ENCODE peak calls at places on chromosomes 4 and X, in six cellular contexts. One of them, this sample, is unnamed.

GRCh38 chrX:9241427-9241826 is 207.5 kb upstream of the FAM9B start:
- DNase-seq in Peyer's patch: no peak
- DNase-seq in neural crest cell: no peak
- DNase-seq in lung: no peak
- DNase-seq in osteocyte: no peak
- DNase-seq in ascending aorta: no peak
- DNase-seq in this sample: no peak

GRCh38 chr4:141413366-141413765 is 192.7 kb downstream of the ZNF330 start:
- DNase-seq in lung: no peak
- DNase-seq in ascending aorta: no peak
- DNase-seq in Peyer's patch: no peak
- DNase-seq in osteocyte: no peak
- DNase-seq in neural crest cell: no peak
- DNase-seq in this sample: no peak

GRCh38 chrX:9992724-9993123 is 25.6 kb downstream of the CLDN34 start:
- DNase-seq in osteocyte: no peak
- DNase-seq in ascending aorta: no peak
- DNase-seq in Peyer's patch: no peak
- DNase-seq in neural crest cell: no peak
- DNase-seq in lung: no peak
- DNase-seq in this sample: no peak

GRCh38 chrX:1392376-1393130 is 640 bp upstream of the SLC25A6 start:
- DNase-seq in lung: peak; percentile 74
- DNase-seq in osteocyte: peak; percentile 92
- DNase-seq in ascending aorta: no peak
- DNase-seq in neural crest cell: peak; percentile 43
- DNase-seq in Peyer's patch: no peak
- DNase-seq in this sample: peak; percentile 23

GRCh38 chrX:11543249-11543648 is 122.5 kb downstream of the ARHGAP6 start:
- DNase-seq in osteocyte: no peak
- DNase-seq in neural crest cell: no peak
- DNase-seq in lung: no peak
- DNase-seq in Peyer's patch: no peak
- DNase-seq in ascending aorta: no peak
- DNase-seq in this sample: no peak

GRCh38 chrX:133645977-133646750 is 230.9 kb upstream of the GPC4 start:
- DNase-seq in neural crest cell: no peak
- DNase-seq in osteocyte: no peak
- DNase-seq in lung: no peak
- DNase-seq in ascending aorta: no peak
- DNase-seq in Peyer's patch: no peak
- DNase-seq in this sample: peak; percentile 37

GRCh38 chrX:17679261-17679660 is 58.0 kb upstream of the SCML1 start:
- DNase-seq in osteocyte: no peak
- DNase-seq in neural crest cell: no peak
- DNase-seq in ascending aorta: no peak
- DNase-seq in Peyer's patch: no peak
- DNase-seq in lung: no peak
- DNase-seq in this sample: no peak

GRCh38 chr4:13920111-13920875 is 292.8 kb upstream of the BOD1L1 start:
- DNase-seq in neural crest cell: no peak
- DNase-seq in ascending aorta: no peak
- DNase-seq in lung: no peak
- DNase-seq in Peyer's patch: no peak
- DNase-seq in osteocyte: no peak
- DNase-seq in this sample: no peak

GRCh38 chrX:154327026-154327820 is 31.6 kb downstream of the TKTL1 start:
- DNase-seq in ascending aorta: no peak
- DNase-seq in lung: no peak
- DNase-seq in osteocyte: no peak
- DNase-seq in Peyer's patch: peak; percentile 39
- DNase-seq in neural crest cell: no peak
- DNase-seq in this sample: no peak

GRCh38 chr4:114208747-114209146 is 229.3 kb upstream of the ARSJ start:
- DNase-seq in osteocyte: no peak
- DNase-seq in lung: no peak
- DNase-seq in neural crest cell: no peak
- DNase-seq in Peyer's patch: no peak
- DNase-seq in ascending aorta: no peak
- DNase-seq in this sample: peak; percentile 0

GRCh38 chr4:2364654-2365053 is 53.8 kb downstream of the ZFYVE28 start:
- DNase-seq in ascending aorta: no peak
- DNase-seq in neural crest cell: no peak
- DNase-seq in Peyer's patch: peak; percentile 43
- DNase-seq in osteocyte: no peak
- DNase-seq in lung: no peak
- DNase-seq in this sample: peak; percentile 27

GRCh38 chr4:144360394-144360793 is 219.9 kb upstream of the GYPA start:
- DNase-seq in neural crest cell: no peak
- DNase-seq in osteocyte: no peak
- DNase-seq in Peyer's patch: no peak
- DNase-seq in ascending aorta: no peak
- DNase-seq in lung: no peak
- DNase-seq in this sample: no peak

GRCh38 chrX:45696762-45697161 is 496.1 kb upstream of the DIPK2B start:
- DNase-seq in lung: no peak
- DNase-seq in ascending aorta: no peak
- DNase-seq in neural crest cell: no peak
- DNase-seq in osteocyte: no peak
- DNase-seq in Peyer's patch: no peak
- DNase-seq in this sample: no peak

GRCh38 chr4:111678466-111678865 is 466.8 kb upstream of the FAM241A start:
- DNase-seq in neural crest cell: no peak
- DNase-seq in Peyer's patch: no peak
- DNase-seq in lung: no peak
- DNase-seq in ascending aorta: no peak
- DNase-seq in osteocyte: no peak
- DNase-seq in this sample: peak; percentile 83

GRCh38 chrX:25019707-25020390 is 4.1 kb upstream of the ARX start:
- DNase-seq in lung: no peak
- DNase-seq in ascending aorta: no peak
- DNase-seq in osteocyte: no peak
- DNase-seq in neural crest cell: no peak
- DNase-seq in Peyer's patch: no peak
- DNase-seq in this sample: no peak

GRCh38 chr4:155666701-155667537 is at the start of gene GUCY1A1:
- DNase-seq in osteocyte: peak; percentile 83
- DNase-seq in ascending aorta: no peak
- DNase-seq in neural crest cell: peak; percentile 20
- DNase-seq in Peyer's patch: no peak
- DNase-seq in lung: peak; percentile 64
- DNase-seq in this sample: no peak

GRCh38 chr4:59727745-59728144 is 1472.4 kb upstream of the ADGRL3 start:
- DNase-seq in Peyer's patch: no peak
- DNase-seq in ascending aorta: no peak
- DNase-seq in lung: no peak
- DNase-seq in neural crest cell: no peak
- DNase-seq in osteocyte: no peak
- DNase-seq in this sample: no peak

GRCh38 chrX:50881028-50881427 is 29.5 kb upstream of the BMP15 start:
- DNase-seq in lung: no peak
- DNase-seq in Peyer's patch: no peak
- DNase-seq in osteocyte: no peak
- DNase-seq in neural crest cell: no peak
- DNase-seq in ascending aorta: no peak
- DNase-seq in this sample: no peak

GRCh38 chr4:6701371-6701770 is 7.7 kb downstream of the S100P start:
- DNase-seq in lung: no peak
- DNase-seq in Peyer's patch: no peak
- DNase-seq in ascending aorta: no peak
- DNase-seq in neural crest cell: no peak
- DNase-seq in osteocyte: no peak
- DNase-seq in this sample: no peak

GRCh38 chr4:146852365-146852764 is 93.3 kb downstream of the TTC29 start:
- DNase-seq in Peyer's patch: no peak
- DNase-seq in lung: no peak
- DNase-seq in osteocyte: no peak
- DNase-seq in ascending aorta: no peak
- DNase-seq in neural crest cell: no peak
- DNase-seq in this sample: no peak

GRCh38 chr4:3217266-3217665 is 31.7 kb upstream of the MSANTD1 start:
- DNase-seq in neural crest cell: no peak
- DNase-seq in ascending aorta: no peak
- DNase-seq in Peyer's patch: no peak
- DNase-seq in osteocyte: no peak
- DNase-seq in lung: no peak
- DNase-seq in this sample: no peak

GRCh38 chr4:47010347-47011188 is 17.2 kb upstream of the GABRA4 start:
- DNase-seq in ascending aorta: no peak
- DNase-seq in neural crest cell: no peak
- DNase-seq in osteocyte: no peak
- DNase-seq in Peyer's patch: no peak
- DNase-seq in lung: no peak
- DNase-seq in this sample: no peak

GRCh38 chr4:124783847-124784246 is 71.3 kb upstream of the ANKRD50 start:
- DNase-seq in osteocyte: no peak
- DNase-seq in ascending aorta: no peak
- DNase-seq in neural crest cell: no peak
- DNase-seq in lung: no peak
- DNase-seq in Peyer's patch: no peak
- DNase-seq in this sample: no peak

GRCh38 chr4:126209117-126209516 is 894.4 kb downstream of the FAT4 start:
- DNase-seq in lung: no peak
- DNase-seq in neural crest cell: no peak
- DNase-seq in osteocyte: no peak
- DNase-seq in Peyer's patch: no peak
- DNase-seq in ascending aorta: no peak
- DNase-seq in this sample: no peak

GRCh38 chr4:7206856-7207567 is 14.7 kb downstream of the SORCS2 start:
- DNase-seq in lung: peak; percentile 69
- DNase-seq in Peyer's patch: peak; percentile 24
- DNase-seq in ascending aorta: peak; percentile 51
- DNase-seq in neural crest cell: no peak
- DNase-seq in osteocyte: peak; percentile 91
- DNase-seq in this sample: peak; percentile 62

DNA sequence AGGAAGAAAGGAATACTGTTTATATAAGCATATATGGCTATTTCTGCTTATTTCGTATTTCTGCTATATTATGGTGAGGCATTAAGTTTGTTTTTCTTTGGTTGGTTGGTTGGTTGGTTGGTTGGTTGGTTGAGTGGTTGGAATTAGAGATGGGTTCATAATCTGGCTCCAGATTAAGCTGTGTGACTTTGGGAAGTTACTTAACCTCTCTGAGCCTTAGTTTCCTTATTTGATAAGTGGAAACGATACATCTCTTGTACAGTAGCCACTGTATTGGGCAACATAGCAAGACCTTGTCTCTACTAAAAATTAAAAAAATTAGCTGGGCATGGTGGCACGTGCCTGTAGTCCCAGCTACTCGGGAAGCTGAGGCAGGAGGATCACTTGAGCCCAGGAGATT is 46.1 kb upstream of the CEP135 start:
- DNase-seq in osteocyte: no peak
- DNase-seq in lung: no peak
- DNase-seq in ascending aorta: no peak
- DNase-seq in neural crest cell: no peak
- DNase-seq in Peyer's patch: no peak
- DNase-seq in this sample: no peak
- TF ChIP-seq CTCF in osteocyte: no peak
- TF ChIP-seq CTCF in lung: no peak
- TF ChIP-seq CTCF in ascending aorta: no peak
- TF ChIP-seq CTCF in neural crest cell: no peak
- TF ChIP-seq CTCF in Peyer's patch: no peak
- TF ChIP-seq CTCF in this sample: no peak

GRCh38 chrX:152926279-152926678 is 28.4 kb downstream of the ZNF185 start:
- DNase-seq in ascending aorta: no peak
- DNase-seq in neural crest cell: peak; percentile 41
- DNase-seq in lung: no peak
- DNase-seq in osteocyte: no peak
- DNase-seq in Peyer's patch: peak; percentile 21
- DNase-seq in this sample: peak; percentile 35
- TF ChIP-seq CTCF in ascending aorta: peak; percentile 17
- TF ChIP-seq CTCF in neural crest cell: peak; percentile 55
- TF ChIP-seq CTCF in lung: no peak
- TF ChIP-seq CTCF in osteocyte: peak; percentile 59
- TF ChIP-seq CTCF in Peyer's patch: peak; percentile 28
- TF ChIP-seq CTCF in this sample: peak; percentile 43

GRCh38 chrX:150405576-150405975 is 42.5 kb downstream of the MAMLD1 start:
- DNase-seq in neural crest cell: no peak
- DNase-seq in ascending aorta: no peak
- DNase-seq in lung: no peak
- DNase-seq in Peyer's patch: no peak
- DNase-seq in osteocyte: no peak
- DNase-seq in this sample: no peak
- TF ChIP-seq CTCF in neural crest cell: peak; percentile 31
- TF ChIP-seq CTCF in ascending aorta: no peak
- TF ChIP-seq CTCF in lung: no peak
- TF ChIP-seq CTCF in Peyer's patch: no peak
- TF ChIP-seq CTCF in osteocyte: no peak
- TF ChIP-seq CTCF in this sample: peak; percentile 4

GRCh38 chrX:15464704-15465103 is 28.4 kb downstream of the PIR start:
- DNase-seq in ascending aorta: no peak
- DNase-seq in osteocyte: no peak
- DNase-seq in neural crest cell: no peak
- DNase-seq in Peyer's patch: no peak
- DNase-seq in lung: no peak
- DNase-seq in this sample: no peak

GRCh38 chrX:15465347-15465746 is 27.8 kb downstream of the PIR start:
- DNase-seq in lung: no peak
- DNase-seq in neural crest cell: no peak
- DNase-seq in osteocyte: no peak
- DNase-seq in Peyer's patch: no peak
- DNase-seq in ascending aorta: no peak
- DNase-seq in this sample: peak; percentile 51

GRCh38 chrX:15469613-15470012 is 23.5 kb downstream of the PIR start:
- DNase-seq in osteocyte: no peak
- DNase-seq in Peyer's patch: no peak
- DNase-seq in neural crest cell: no peak
- DNase-seq in ascending aorta: no peak
- DNase-seq in lung: no peak
- DNase-seq in this sample: no peak

GRCh38 chrX:15468036-15468435 is 25.1 kb downstream of the PIR start:
- DNase-seq in ascending aorta: no peak
- DNase-seq in Peyer's patch: no peak
- DNase-seq in neural crest cell: no peak
- DNase-seq in osteocyte: no peak
- DNase-seq in lung: no peak
- DNase-seq in this sample: peak; percentile 44

DNA sequence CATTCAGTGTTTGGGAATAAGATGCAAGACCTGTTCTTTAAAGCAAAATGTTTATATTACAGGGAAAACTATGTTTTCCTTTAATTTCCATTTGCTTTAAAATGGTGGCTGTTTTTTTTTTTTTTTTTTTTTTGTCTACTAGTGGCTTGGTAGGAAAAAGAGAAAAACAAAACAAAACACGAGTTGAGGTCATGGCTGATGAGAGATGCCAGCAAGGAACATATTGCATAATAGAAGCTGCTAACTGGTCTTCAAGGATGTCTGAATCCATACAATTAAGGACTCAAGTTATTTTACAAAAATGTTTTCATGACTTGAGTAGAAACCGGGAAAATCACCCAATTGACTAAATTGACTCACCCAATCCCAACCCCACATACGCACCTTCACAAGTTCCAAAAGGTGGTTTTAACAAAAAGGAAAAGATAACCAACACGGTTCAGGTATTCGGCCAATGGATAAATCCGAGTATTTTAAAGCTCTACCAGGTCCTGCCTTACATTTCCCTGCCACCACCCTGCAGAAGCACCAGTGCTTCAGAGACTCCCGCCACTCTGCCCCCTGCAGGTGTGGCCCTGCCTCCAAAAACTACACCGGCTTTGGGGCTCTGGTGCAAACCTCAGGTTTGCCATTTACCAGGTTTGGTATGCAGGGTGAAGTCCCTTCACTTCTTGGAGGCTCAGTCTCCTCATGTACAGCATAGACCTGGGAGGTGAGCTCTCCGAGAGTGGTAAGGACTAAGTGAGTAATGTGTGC is 27.1 kb downstream of the PIR start:
- DNase-seq in ascending aorta: no peak
- DNase-seq in lung: no peak
- DNase-seq in Peyer's patch: no peak
- DNase-seq in osteocyte: no peak
- DNase-seq in neural crest cell: no peak
- DNase-seq in this sample: no peak
- TF ChIP-seq CTCF in ascending aorta: no peak
- TF ChIP-seq CTCF in lung: no peak
- TF ChIP-seq CTCF in Peyer's patch: no peak
- TF ChIP-seq CTCF in osteocyte: peak; percentile 7
- TF ChIP-seq CTCF in neural crest cell: peak; percentile 30
- TF ChIP-seq CTCF in this sample: no peak

This sample was measured in AG09319.